ENCODE peak calls at places on chromosome 3, in four cellular contexts. C is A673, X is Peyer's patch, W is lower lobe of right lung. G is an unnamed sample.

GRCh38 chr3:187352581-187353575 is 15.3 kb upstream of the RTP4 start:
- DNase-seq in C (no peak), X (no peak), W (no peak), G (no peak)

GRCh38 chr3:195904364-195904763 is 4.0 kb downstream of the TNK2 start:
- DNase-seq in C (no peak), X (no peak), W (no peak), G (peak)

GRCh38 chr3:186525369-186526255 is 18.6 kb downstream of the CRYGS start:
- DNase-seq in C (peak), X (peak), W (no peak), G (no peak)

GRCh38 chr3:59286791-59287531 is 237.1 kb upstream of the CFAP20DC start:
- DNase-seq in C (no peak), X (no peak), W (peak), G (peak)

GRCh38 chr3:164479978-164480377 is 598.3 kb downstream of the SI start:
- DNase-seq in C (no peak), X (no peak), W (no peak), G (no peak)

GRCh38 chr3:8937064-8938020 is 25.9 kb downstream of the RAD18 start:
- DNase-seq in C (no peak), X (no peak), W (no peak), G (no peak)

GRCh38 chr3:188689101-188689574 is 482.6 kb upstream of the TPRG1 start:
- DNase-seq in C (peak), X (no peak), W (no peak), G (no peak)

GRCh38 chr3:90005448-90005847 is 898.0 kb downstream of the EPHA3 start:
- DNase-seq in C (no peak), X (no peak), W (no peak), G (no peak)

GRCh38 chr3:45123030-45123429 is 23.1 kb downstream of the CDCP1 start:
- DNase-seq in C (no peak), X (no peak), W (no peak), G (peak)

GRCh38 chr3:185813691-185814215 is 11.1 kb downstream of the IGF2BP2 start:
- DNase-seq in C (no peak), X (no peak), W (no peak), G (no peak)

GRCh38 chr3:171981271-171981605 is 58.1 kb upstream of the FNDC3B start:
- DNase-seq in C (no peak), X (no peak), W (no peak), G (no peak)

GRCh38 chr3:33941804-33942203 is 143.4 kb downstream of the PDCD6IP start:
- DNase-seq in C (no peak), X (no peak), W (no peak), G (no peak)

GRCh38 chr3:196237203-196237602 is 20.9 kb downstream of the SLC51A start:
- DNase-seq in C (no peak), X (no peak), W (no peak), G (no peak)

GRCh38 chr3:180947761-180948390 is 35.4 kb downstream of the FXR1 start:
- DNase-seq in C (no peak), X (no peak), W (no peak), G (no peak)

GRCh38 chr3:56796202-56796601 is 5.5 kb downstream of the ARHGEF3 start:
- DNase-seq in C (no peak), X (no peak), W (no peak), G (no peak)

GRCh38 chr3:108388136-108389132 is 92.1 kb downstream of the HHLA2 start:
- DNase-seq in C (peak), X (no peak), W (no peak), G (no peak)

GRCh38 chr3:59660376-59660775 is 610.6 kb upstream of the CFAP20DC start:
- DNase-seq in C (no peak), X (no peak), W (no peak), G (no peak)

GRCh38 chr3:23575697-23576096 is 230.1 kb upstream of the UBE2E1 start:
- DNase-seq in C (no peak), X (no peak), W (no peak), G (no peak)

GRCh38 chr3:111667621-111668239 is 72.6 kb upstream of the ZBED2 start:
- DNase-seq in C (no peak), X (peak), W (peak), G (peak)

GRCh38 chr3:4738737-4739274 is 240.4 kb upstream of the BHLHE40 start:
- DNase-seq in C (no peak), X (no peak), W (no peak), G (peak)

GRCh38 chr3:140023616-140024530 is 88.9 kb downstream of the CLSTN2 start:
- DNase-seq in C (no peak), X (no peak), W (no peak), G (no peak)

GRCh38 chr3:160278210-160278609 is 53.0 kb downstream of the C3orf80 start:
- DNase-seq in C (no peak), X (no peak), W (no peak), G (no peak)

GRCh38 chr3:17258823-17259436 is 374.2 kb downstream of the PLCL2 start:
- DNase-seq in C (peak), X (no peak), W (no peak), G (no peak)

GRCh38 chr3:30623375-30623774 is 17.0 kb downstream of the TGFBR2 start:
- DNase-seq in C (no peak), X (no peak), W (no peak), G (no peak)

GRCh38 chr3:156483961-156484787 is 70.7 kb downstream of the SSR3 start:
- DNase-seq in C (peak), X (peak), W (no peak), G (peak)

GRCh38 chr3:141930801-141931200 is 54.4 kb downstream of the ATP1B3 start:
- DNase-seq in C (no peak), X (no peak), W (no peak), G (no peak)

GRCh38 chr3:48426401-48426909 is 3.4 kb downstream of the PLXNB1 start:
- DNase-seq in C (no peak), X (no peak), W (no peak), G (no peak)

GRCh38 chr3:41448396-41448795 is 249.1 kb downstream of the CTNNB1 start:
- DNase-seq in C (no peak), X (no peak), W (no peak), G (no peak)

GRCh38 chr3:41447701-41448100 is 248.4 kb downstream of the CTNNB1 start:
- DNase-seq in C (no peak), X (no peak), W (no peak), G (no peak)

GRCh38 chr3:41450416-41451231 is 251.3 kb downstream of the CTNNB1 start:
- DNase-seq in C (no peak), X (no peak), W (no peak), G (no peak)
- TF ChIP-seq CTCF in C (no peak), X (no peak), W (no peak), G (no peak)

GRCh38 chr3:179276001-179276400 is 25.1 kb upstream of the KCNMB3 start:
- DNase-seq in C (no peak), X (no peak), W (no peak), G (no peak)

GRCh38 chr3:179269152-179269707 is 18.3 kb upstream of the KCNMB3 start:
- DNase-seq in C (no peak), X (no peak), W (no peak), G (no peak)

GRCh38 chr3:179276743-179277142 is 25.8 kb upstream of the KCNMB3 start:
- DNase-seq in C (no peak), X (no peak), W (no peak), G (no peak)

GRCh38 chr3:179268400-179269051 is 17.6 kb upstream of the KCNMB3 start:
- DNase-seq in C (no peak), X (no peak), W (no peak), G (no peak)

DNA sequence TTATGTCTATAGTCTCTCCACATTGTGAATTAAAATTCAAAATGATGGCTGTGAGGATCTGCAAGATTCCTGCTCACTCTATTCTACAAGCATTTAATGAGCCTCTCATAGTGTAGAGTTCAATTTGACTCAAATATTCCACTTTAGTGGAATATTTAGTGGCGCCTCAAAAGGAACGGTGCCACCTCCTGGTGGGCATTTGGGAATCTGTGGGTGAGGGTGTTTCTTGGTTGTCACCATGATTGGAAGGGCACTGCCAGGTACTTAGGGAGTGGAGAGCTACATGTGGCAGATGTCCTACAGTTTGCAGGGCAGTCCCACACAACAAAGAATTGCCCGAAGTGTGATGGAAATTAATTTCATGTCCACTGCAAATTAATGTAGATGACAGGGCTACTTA is 21.5 kb upstream of the KCNMB3 start:
- DNase-seq in C (peak), X (no peak), W (no peak), G (no peak)
- TF ChIP-seq CTCF in C (peak), X (no peak), W (peak), G (no peak)

GRCh38 chr3:37603722-37604121 is 258.0 kb upstream of the CTDSPL start:
- DNase-seq in C (no peak), X (no peak), W (no peak), G (no peak)
- TF ChIP-seq CTCF in C (no peak), X (no peak), W (no peak), G (no peak)

DNA sequence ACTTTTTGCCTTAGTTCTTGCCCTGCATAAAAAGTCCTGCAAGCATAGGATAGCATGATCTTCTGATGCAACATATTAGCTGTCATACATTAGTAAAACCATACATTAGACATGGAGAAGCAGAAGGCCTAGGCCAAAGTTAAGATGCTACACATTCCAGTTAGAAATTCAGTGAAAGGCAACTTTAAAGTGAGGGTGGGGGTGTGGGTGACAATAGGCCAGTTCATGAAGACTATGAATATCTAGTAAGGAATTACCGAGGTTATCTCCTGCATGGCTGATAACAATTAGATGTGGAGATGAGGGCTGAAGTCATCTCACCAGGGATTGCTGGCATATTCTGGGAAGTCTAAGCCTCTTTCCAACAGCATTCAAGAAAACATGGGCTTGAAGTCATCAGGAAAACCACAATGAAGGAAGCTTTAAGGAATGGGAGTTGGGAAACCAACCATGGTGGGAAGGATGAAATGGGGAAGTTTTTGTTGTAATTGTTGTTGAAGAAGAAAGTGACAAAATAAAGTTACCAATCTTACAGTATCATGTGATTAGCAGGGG is 410.0 kb downstream of the FOXP1 start:
- DNase-seq in C (no peak), X (no peak), W (no peak), G (no peak)
- TF ChIP-seq CTCF in C (no peak), X (no peak), W (no peak), G (no peak)

GRCh38 chr3:25495304-25495703 is 67.2 kb downstream of the RARB start:
- DNase-seq in C (no peak), X (no peak), W (no peak), G (no peak)

GRCh38 chr3:25493246-25493645 is 65.2 kb downstream of the RARB start:
- DNase-seq in C (no peak), X (no peak), W (no peak), G (no peak)

GRCh38 chr3:25497096-25497495 is 69.0 kb downstream of the RARB start:
- DNase-seq in C (no peak), X (no peak), W (no peak), G (no peak)

GRCh38 chr3:25495726-25496125 is 67.7 kb downstream of the RARB start:
- DNase-seq in C (no peak), X (no peak), W (no peak), G (no peak)

DNA sequence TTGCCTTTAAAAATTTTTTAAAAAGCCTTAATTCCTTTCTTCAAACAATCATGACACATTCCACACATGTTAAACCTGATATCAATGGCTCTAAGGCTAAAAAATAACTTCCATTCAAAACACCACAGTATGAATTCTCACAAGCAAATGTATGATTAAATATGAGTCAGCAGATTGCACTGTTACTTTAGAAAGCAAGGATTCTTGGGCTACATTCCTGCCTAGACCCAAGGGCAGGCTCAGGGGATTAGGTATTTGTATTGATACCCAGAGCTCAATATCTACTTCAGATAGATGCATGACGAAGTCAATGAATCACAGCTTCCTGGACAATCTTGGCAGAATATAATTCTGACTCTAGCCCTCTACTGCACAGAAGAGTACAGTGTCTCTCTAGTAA is 65.7 kb downstream of the RARB start:
- DNase-seq in C (no peak), X (no peak), W (no peak), G (no peak)
- TF ChIP-seq CTCF in C (no peak), X (no peak), W (no peak), G (no peak)

DNA sequence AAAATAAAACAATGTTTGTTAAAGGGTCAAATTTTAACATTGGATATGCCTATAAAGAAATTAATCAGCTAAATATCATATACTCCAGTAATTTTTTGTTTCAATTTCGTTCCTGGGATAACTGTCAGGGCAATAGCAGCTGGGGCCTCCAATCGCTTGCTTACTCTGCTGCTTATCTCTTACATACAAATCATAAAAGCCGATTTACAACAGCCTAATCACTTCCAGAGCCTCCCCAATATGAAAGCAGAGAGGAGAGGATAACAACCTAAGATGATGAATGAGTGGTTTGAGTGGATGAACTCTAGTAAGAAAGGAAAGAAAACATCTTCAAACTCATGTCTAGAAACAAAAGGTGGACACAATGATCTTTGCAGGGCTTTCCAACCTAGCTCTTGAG is 80.7 kb upstream of the PSMD6 start:
- DNase-seq in C (no peak), X (no peak), W (no peak), G (no peak)
- TF ChIP-seq CTCF in C (no peak), X (no peak), W (no peak), G (no peak)